ENCODE peak calls at places on chromosomes 4 and X, in ten cellular contexts. Q is hepatocyte, D is GM12864, E is pancreas, S is cardiac muscle cell, V is AG04450, F is neural progenitor cell, G is kidney epithelial cell, P is brain microvascular endothelial cell, O is lower lobe of right lung. R is an unnamed sample.

GRCh38 chr4:48943387-48943786 is 36.8 kb upstream of the OCIAD2 start:
- DNase-seq in Q (peak; percentile 39), D (no peak), E (no peak), S (no peak), V (no peak), F (no peak), G (no peak), P (no peak), O (no peak), R (no peak)

GRCh38 chr4:64156253-64156652 is 253.0 kb downstream of the TECRL start:
- DNase-seq in Q (no peak), D (no peak), E (no peak), S (no peak), V (no peak), F (no peak), G (no peak), P (no peak), O (no peak), R (no peak)

GRCh38 chrX:101191217-101191750 is 28.3 kb upstream of the DRP2 start:
- DNase-seq in Q (peak; percentile 39), D (no peak), E (peak; percentile 18), S (peak; percentile 38), V (no peak), F (peak; percentile 77), G (no peak), P (no peak), O (peak; percentile 41), R (peak; percentile 30)

GRCh38 chr4:166501941-166502382 is 628.9 kb downstream of the TLL1 start:
- DNase-seq in Q (peak; percentile 62), D (no peak), E (peak; percentile 21), S (peak; percentile 62), V (no peak), F (peak; percentile 72), G (no peak), P (peak; percentile 26), O (no peak), R (no peak)

GRCh38 chr4:88792268-88792781 is 94.7 kb upstream of the NAP1L5 start:
- DNase-seq in Q (peak; percentile 34), D (no peak), E (no peak), S (no peak), V (peak; percentile 36), F (no peak), G (peak; percentile 85), P (peak; percentile 79), O (no peak), R (peak; percentile 82)

GRCh38 chr4:112550728-112551127 is 34.7 kb upstream of the NEUROG2 start:
- DNase-seq in Q (no peak), D (no peak), E (no peak), S (no peak), V (peak; percentile 34), F (no peak), G (peak; percentile 63), P (peak; percentile 77), O (no peak), R (peak; percentile 74)

GRCh38 chrX:1576201-1577101 is 15.0 kb upstream of the AKAP17A start:
- DNase-seq in Q (no peak), D (no peak), E (no peak), S (no peak), V (no peak), F (no peak), G (no peak), P (no peak), O (no peak), R (no peak)

GRCh38 chrX:2596856-2597255 is 94.2 kb upstream of the CD99 start:
- DNase-seq in Q (no peak), D (no peak), E (no peak), S (no peak), V (no peak), F (no peak), G (no peak), P (no peak), O (no peak), R (no peak)

GRCh38 chrX:88883205-88883604 is 136.2 kb downstream of the CPXCR1 start:
- DNase-seq in Q (peak; percentile 11), D (no peak), E (no peak), S (no peak), V (no peak), F (no peak), G (no peak), P (no peak), O (no peak), R (no peak)

GRCh38 chr4:185222598-185222997 is 13.2 kb downstream of the SNX25 start:
- DNase-seq in Q (no peak), D (no peak), E (no peak), S (no peak), V (no peak), F (no peak), G (no peak), P (no peak), O (no peak), R (peak; percentile 70)

GRCh38 chr4:64581422-64581821 is 172.2 kb upstream of the TECRL start:
- DNase-seq in Q (peak; percentile 10), D (no peak), E (no peak), S (no peak), V (no peak), F (no peak), G (no peak), P (peak; percentile 33), O (no peak), R (no peak)

GRCh38 chrX:148572332-148572731 is 71.9 kb downstream of the AFF2 start:
- DNase-seq in Q (no peak), D (no peak), E (no peak), S (no peak), V (no peak), F (no peak), G (no peak), P (no peak), O (no peak), R (no peak)

GRCh38 chr4:78901882-78902281 is 37.4 kb downstream of the PAQR3 start:
- DNase-seq in Q (no peak), D (no peak), E (no peak), S (no peak), V (no peak), F (no peak), G (no peak), P (no peak), O (no peak), R (no peak)

GRCh38 chrX:69216911-69217310 is 51.7 kb upstream of the PJA1 start:
- DNase-seq in Q (no peak), D (no peak), E (no peak), S (no peak), V (no peak), F (no peak), G (no peak), P (no peak), O (peak; percentile 74), R (peak; percentile 7)

GRCh38 chrX:85622635-85623034 is 243.2 kb upstream of the POF1B start:
- DNase-seq in Q (no peak), D (no peak), E (peak; percentile 1), S (no peak), V (no peak), F (no peak), G (no peak), P (no peak), O (no peak), R (no peak)

GRCh38 chrX:85630901-85631300 is 251.4 kb upstream of the POF1B start:
- DNase-seq in Q (no peak), D (no peak), E (no peak), S (no peak), V (no peak), F (no peak), G (no peak), P (no peak), O (no peak), R (no peak)

GRCh38 chrX:85627363-85627762 is 247.9 kb upstream of the POF1B start:
- DNase-seq in Q (no peak), D (no peak), E (no peak), S (peak; percentile 8), V (no peak), F (peak; percentile 24), G (no peak), P (no peak), O (no peak), R (no peak)
- TF ChIP-seq CTCF in Q (peak; percentile 34), D (peak; percentile 51), E (no peak), S (no peak), V (no peak), F (peak; percentile 61), G (peak; percentile 34), P (peak; percentile 37), O (no peak), R (peak; percentile 29)

DNA sequence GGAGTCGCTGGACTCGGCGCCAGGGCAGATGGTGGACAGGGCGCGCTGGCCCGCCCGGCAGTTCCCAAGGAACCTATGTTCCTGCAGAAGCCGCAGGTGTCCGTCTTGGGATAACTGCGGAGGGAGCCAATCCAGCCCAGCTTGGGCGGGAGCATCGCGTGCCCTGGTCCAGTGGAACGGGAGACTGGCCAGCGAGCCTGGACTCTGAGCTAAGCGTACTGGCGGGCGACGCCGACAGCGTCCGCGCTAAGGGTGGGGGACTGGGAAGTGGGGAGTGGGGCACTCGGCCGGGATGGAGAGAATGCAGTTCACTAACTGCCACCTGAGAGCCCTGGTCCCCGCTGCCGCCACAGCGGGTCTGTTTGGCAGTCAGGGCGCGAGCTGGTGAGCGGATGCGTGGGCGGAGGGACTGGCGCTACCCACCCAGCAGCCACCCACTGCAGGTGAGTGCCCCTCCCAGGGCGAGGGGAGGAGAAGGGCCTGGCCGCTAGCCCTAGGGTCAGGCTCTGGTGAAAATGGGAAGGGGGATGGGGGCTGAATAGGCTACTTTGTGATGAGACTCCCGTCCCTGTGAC is 1.3 kb upstream of the MAMLD1 start:
- DNase-seq in Q (peak; percentile 31), D (no peak), E (peak; percentile 32), S (no peak), V (no peak), F (peak; percentile 36), G (no peak), P (no peak), O (peak; percentile 39), R (no peak)
- H3K4me3 ChIP-seq in Q (no peak overlapping the region), D (no peak overlapping the region), E (peak overlapping the region; percentile 38), S (no peak overlapping the region), V (peak overlapping the region; percentile 74), F (peak overlapping the region; percentile 55), G (peak overlapping the region; percentile 64), P (peak overlapping the region; percentile 69), O (peak overlapping the region; percentile 63), R (peak overlapping the region; percentile 74)

GRCh38 chrX:104310084-104310483 is 55.4 kb upstream of the ESX1 start:
- DNase-seq in Q (no peak), D (no peak), E (no peak), S (no peak), V (no peak), F (no peak), G (no peak), P (peak; percentile 28), O (no peak), R (peak; percentile 32)
- TF ChIP-seq CTCF in Q (peak; percentile 48), D (no peak), E (no peak), S (peak; percentile 48), V (peak; percentile 43), F (peak; percentile 19), G (peak; percentile 36), P (peak; percentile 38), O (no peak), R (peak; percentile 35)

GRCh38 chr4:183118585-183118984 is 19.5 kb downstream of the WWC2 start:
- DNase-seq in Q (no peak), D (no peak), E (no peak), S (peak; percentile 62), V (peak; percentile 42), F (peak; percentile 70), G (peak; percentile 86), P (peak; percentile 91), O (no peak), R (peak; percentile 74)

DNA sequence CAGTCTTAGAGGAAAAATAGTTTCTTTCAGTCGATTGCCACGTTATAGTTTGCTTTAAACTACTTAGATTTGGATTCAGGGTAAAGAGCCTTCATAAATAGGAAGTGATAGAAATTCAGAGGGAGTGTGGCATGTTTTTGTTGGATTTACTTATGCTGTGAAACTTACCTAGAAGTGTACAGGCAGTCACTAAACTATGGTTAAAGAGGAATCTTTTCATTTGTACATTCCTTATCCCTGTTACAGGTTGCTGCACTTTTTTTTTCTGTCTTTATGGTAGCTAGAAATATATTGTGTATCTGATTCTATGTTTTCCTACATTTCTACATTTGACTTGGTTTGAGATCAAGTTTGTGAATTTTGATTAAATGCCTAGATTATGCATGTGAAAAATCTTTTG is 19.1 kb downstream of the WWC2 start:
- DNase-seq in Q (no peak), D (no peak), E (no peak), S (no peak), V (no peak), F (no peak), G (no peak), P (no peak), O (no peak), R (no peak)
- H3K4me3 ChIP-seq in Q (no peak overlapping the region), D (no peak overlapping the region), E (no peak overlapping the region), S (no peak overlapping the region), V (no peak overlapping the region), F (peak overlapping the region; percentile 19), G (no peak overlapping the region), P (no peak overlapping the region), O (no peak overlapping the region), R (no peak overlapping the region)

R was measured in foreskin fibroblast.